ENCODE peak calls at places on chromosome 17, in ten cellular contexts. Y, G, Q, T, F, A, R, H, V and M are unnamed samples.
A peak's percentile ranks its signal among the peaks of the same experiment; 100 is the strongest.

GRCh38 chr17:37483311-37484039 is 6.2 kb upstream of the DUSP14 start:
- DNase-seq in Y (no peak), G (peak; percentile 21), Q (peak; percentile 53), T (no peak), F (no peak), A (peak; percentile 32), R (peak; percentile 95), H (no peak), V (no peak), M (no peak)

GRCh38 chr17:64130559-64131001 is 636 bp upstream of the ERN1 start:
- DNase-seq in Y (no peak), G (no peak), Q (no peak), T (peak; percentile 60), F (no peak), A (peak; percentile 55), R (peak; percentile 90), H (peak; percentile 41), V (peak; percentile 68), M (peak; percentile 59)

GRCh38 chr17:2138318-2138717 is 83.4 kb downstream of the HIC1 start:
- DNase-seq in Y (peak; percentile 44), G (peak; percentile 35), Q (no peak), T (no peak), F (no peak), A (no peak), R (peak; percentile 57), H (no peak), V (peak; percentile 60), M (no peak)

GRCh38 chr17:5219536-5219935 is 15.1 kb downstream of the SCIMP start:
- DNase-seq in Y (no peak), G (no peak), Q (no peak), T (no peak), F (no peak), A (no peak), R (no peak), H (no peak), V (no peak), M (no peak)

GRCh38 chr17:73160980-73161630 is 3.7 kb upstream of the SSTR2 start:
- DNase-seq in Y (peak; percentile 68), G (no peak), Q (no peak), T (no peak), F (no peak), A (no peak), R (no peak), H (no peak), V (no peak), M (no peak)

GRCh38 chr17:78884148-78884870 is 18.7 kb downstream of the CEP295NL start:
- DNase-seq in Y (no peak), G (no peak), Q (no peak), T (no peak), F (no peak), A (no peak), R (peak; percentile 49), H (no peak), V (no peak), M (no peak)

GRCh38 chr17:53924530-53925455 is 102.1 kb downstream of the KIF2B start:
- DNase-seq in Y (no peak), G (no peak), Q (peak; percentile 1), T (no peak), F (no peak), A (no peak), R (no peak), H (no peak), V (no peak), M (no peak)

GRCh38 chr17:48873212-48873611 is 19.4 kb upstream of the ATP5MC1 start:
- DNase-seq in Y (no peak), G (no peak), Q (no peak), T (no peak), F (no peak), A (no peak), R (no peak), H (no peak), V (no peak), M (peak; percentile 62)

GRCh38 chr17:62855136-62855535 is 47.0 kb upstream of the MARCHF10 start:
- DNase-seq in Y (no peak), G (no peak), Q (no peak), T (no peak), F (no peak), A (no peak), R (no peak), H (no peak), V (no peak), M (no peak)

GRCh38 chr17:7261377-7262191 is 694 bp downstream of the CLDN7 start:
- DNase-seq in Y (peak; percentile 43), G (no peak), Q (no peak), T (no peak), F (no peak), A (no peak), R (no peak), H (no peak), V (no peak), M (peak; percentile 62)

GRCh38 chr17:33403194-33403593 is 110.1 kb upstream of the ASIC2 start:
- DNase-seq in Y (no peak), G (no peak), Q (no peak), T (no peak), F (no peak), A (no peak), R (no peak), H (no peak), V (no peak), M (no peak)

GRCh38 chr17:40818733-40819527 is 3.5 kb downstream of the KRT10 start:
- DNase-seq in Y (peak; percentile 80), G (peak; percentile 52), Q (peak; percentile 88), T (peak; percentile 43), F (peak; percentile 72), A (peak; percentile 55), R (peak; percentile 89), H (peak; percentile 87), V (no peak), M (peak; percentile 90)

GRCh38 chr17:58666858-58667267 is 25.0 kb downstream of the TEX14 start:
- DNase-seq in Y (no peak), G (peak; percentile 84), Q (peak; percentile 94), T (peak; percentile 22), F (peak; percentile 50), A (no peak), R (peak; percentile 29), H (no peak), V (no peak), M (peak; percentile 85)